ENCODE peak calls at places on chromosome 11, in nine cellular contexts. I, Y, K, J, F, U, N, W and B are unnamed samples.

GRCh38 chr11:364991-365390 is 4.3 kb upstream of the B4GALNT4 start:
- DNase-seq in U (no peak), Y (no peak), J (no peak), I (no peak), F (no peak), N (no peak), K (no peak), W (no peak), B (no peak)

GRCh38 chr11:116511684-116512083 is 261.1 kb downstream of the BUD13 start:
- DNase-seq in F (no peak), J (no peak), Y (no peak), I (no peak), N (no peak), W (no peak), U (no peak), K (no peak), B (no peak)

GRCh38 chr11:57379732-57380131 is 1.2 kb downstream of the PRG3 start:
- DNase-seq in N (no peak), F (peak), K (no peak), I (peak), J (no peak), W (no peak), Y (peak), U (no peak), B (no peak)

GRCh38 chr11:79950172-79950571 is 509.3 kb upstream of the TENM4 start:
- DNase-seq in K (no peak), U (no peak), I (no peak), N (no peak), F (no peak), J (no peak), W (no peak), Y (no peak), B (peak)

GRCh38 chr11:303359-303758 is 4.0 kb upstream of the IFITM5 start:
- DNase-seq in W (no peak), K (no peak), Y (no peak), U (no peak), N (no peak), I (no peak), F (no peak), J (no peak), B (no peak)

GRCh38 chr11:68470304-68470811 is 9.8 kb downstream of the PPP6R3 start:
- DNase-seq in J (no peak), F (no peak), I (no peak), W (no peak), N (no peak), K (no peak), Y (no peak), U (no peak), B (no peak)

GRCh38 chr11:33700425-33701271 is at the start of gene C11orf91:
- DNase-seq in K (peak), U (peak), Y (peak), I (peak), W (peak), F (peak), N (peak), J (peak), B (peak)

GRCh38 chr11:60880635-60881282 is 13.4 kb downstream of the ZP1 start:
- DNase-seq in J (no peak), W (no peak), I (no peak), U (no peak), F (no peak), K (no peak), Y (no peak), N (no peak), B (no peak)

GRCh38 chr11:48384670-48385069 is 18.4 kb upstream of the OR4C5 start:
- DNase-seq in K (no peak), N (no peak), I (no peak), W (no peak), U (no peak), J (no peak), F (no peak), Y (no peak), B (no peak)

GRCh38 chr11:114315749-114316368 is 19.7 kb downstream of the NNMT start:
- DNase-seq in N (no peak), F (no peak), Y (no peak), W (no peak), K (no peak), I (no peak), J (peak), U (no peak), B (peak)

GRCh38 chr11:32358729-32359128 is 76.6 kb downstream of the WT1 start:
- DNase-seq in F (no peak), N (no peak), Y (no peak), I (no peak), W (no peak), U (no peak), J (no peak), K (no peak), B (no peak)

GRCh38 chr11:18321622-18321990 is 334 bp downstream of the HPS5 start:
- DNase-seq in J (no peak), U (no peak), Y (no peak), K (no peak), F (no peak), W (no peak), I (no peak), N (no peak), B (no peak)
- TF ChIP-seq CTCF in J (no peak), U (no peak), Y (no peak), K (no peak), F (no peak), W (no peak), I (no peak), N (no peak), B (no peak)

GRCh38 chr11:10762913-10763421 is 11.9 kb downstream of the CTR9 start:
- DNase-seq in U (no peak), I (no peak), N (no peak), F (no peak), Y (no peak), W (no peak), K (no peak), J (no peak), B (no peak)

GRCh38 chr11:10763766-10764165 is 12.7 kb downstream of the CTR9 start:
- DNase-seq in W (no peak), Y (no peak), F (no peak), U (no peak), J (no peak), I (no peak), N (no peak), K (no peak), B (no peak)

GRCh38 chr11:10761085-10761698 is 10.1 kb downstream of the CTR9 start:
- DNase-seq in J (no peak), N (no peak), U (no peak), W (no peak), I (no peak), F (no peak), Y (no peak), K (no peak), B (no peak)

GRCh38 chr11:10762185-10762584 is 11.1 kb downstream of the CTR9 start:
- DNase-seq in N (no peak), Y (no peak), K (no peak), W (no peak), F (no peak), J (no peak), I (no peak), U (no peak), B (no peak)

GRCh38 chr11:10758959-10759358 is 7.9 kb downstream of the CTR9 start:
- DNase-seq in U (no peak), F (no peak), I (no peak), Y (no peak), W (no peak), N (no peak), K (no peak), J (no peak), B (no peak)
- TF ChIP-seq CTCF in U (no peak), F (no peak), I (no peak), Y (peak), W (peak), N (no peak), K (no peak), J (no peak), B (no peak)

DNA sequence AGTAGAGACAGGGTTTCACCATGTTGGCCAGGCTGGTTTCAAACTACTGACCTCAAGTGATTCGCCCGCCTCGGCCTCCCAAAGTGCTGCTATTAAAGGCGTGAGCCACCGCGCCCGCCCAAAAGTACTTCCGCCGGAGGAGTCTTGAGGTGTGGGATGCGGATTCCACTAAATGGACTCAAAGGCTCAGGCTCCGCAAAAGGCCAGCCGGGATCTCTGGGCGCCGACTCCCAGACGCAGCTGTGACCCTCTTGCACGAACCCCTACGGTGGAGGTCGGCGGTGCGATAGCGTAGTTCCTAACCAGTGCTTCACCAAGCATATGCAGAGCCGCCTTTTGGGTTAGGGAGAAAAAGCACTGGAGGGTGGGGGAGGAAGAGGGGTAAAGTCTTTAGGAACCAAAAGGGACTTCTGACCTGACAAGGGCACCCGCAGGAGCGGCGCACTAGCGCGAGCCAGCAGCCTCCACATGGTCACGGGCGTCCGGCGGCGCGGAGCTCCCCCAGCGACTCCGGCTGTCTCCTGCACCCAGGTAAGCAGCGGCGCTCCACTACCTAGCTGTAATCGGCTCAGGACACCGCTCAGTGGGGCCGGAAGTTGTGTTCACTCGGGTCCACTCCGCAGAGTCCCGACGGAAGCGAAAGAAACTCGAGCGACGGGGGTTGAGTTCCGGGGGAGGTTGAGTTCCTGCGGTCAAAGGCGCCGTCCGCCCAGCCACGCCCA is at the start of gene MRPL16:
- DNase-seq in I (peak), K (peak), N (peak), U (peak), Y (peak), J (peak), W (peak), F (peak), B (peak)
- TF ChIP-seq CTCF in I (peak), K (no peak), N (no peak), U (peak), Y (no peak), J (no peak), W (peak), F (no peak), B (peak)

DNA sequence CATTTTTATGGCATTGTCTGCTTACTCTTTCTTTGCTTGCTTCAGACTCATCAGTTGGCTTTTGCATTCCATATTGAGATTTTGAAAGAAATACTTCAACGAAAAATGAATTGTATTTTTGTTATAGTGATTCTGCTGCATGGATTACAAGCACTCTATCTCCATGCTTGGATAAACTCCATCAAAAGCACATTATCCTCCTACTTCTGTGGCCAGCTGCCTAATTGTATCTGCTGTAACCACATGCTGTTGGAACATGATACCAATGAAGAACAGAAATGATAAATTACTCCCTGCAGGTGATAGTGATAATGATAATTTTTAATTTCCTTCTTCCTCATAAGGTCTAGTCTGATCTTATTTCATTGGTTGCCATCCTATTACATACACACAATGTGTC is 100.8 kb downstream of the PRMT3 start:
- DNase-seq in K (no peak), U (no peak), I (no peak), N (no peak), J (no peak), Y (no peak), F (no peak), W (no peak), B (no peak)
- TF ChIP-seq CTCF in K (no peak), U (no peak), I (no peak), N (no peak), J (no peak), Y (no peak), F (no peak), W (no peak), B (no peak)

DNA sequence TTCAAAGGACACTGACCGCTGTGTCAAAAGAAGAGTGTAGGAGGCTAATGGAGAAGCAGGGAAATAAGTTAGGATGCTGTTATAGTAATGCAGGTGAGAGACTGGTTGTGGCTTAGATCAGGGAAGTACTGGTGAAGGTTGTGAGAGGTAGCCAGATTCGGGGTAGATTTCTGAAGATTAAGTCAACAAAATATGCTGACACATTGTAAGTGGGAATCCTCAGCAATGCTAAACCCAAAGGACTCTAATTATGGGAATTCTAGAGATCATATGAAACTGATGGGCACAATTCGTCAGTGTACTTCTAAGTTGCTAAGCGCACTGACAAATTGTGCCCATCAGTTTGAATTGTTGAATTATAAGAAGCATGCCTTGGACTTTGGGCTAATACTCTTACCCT is 10.0 kb downstream of the ZNF143 start:
- DNase-seq in W (no peak), Y (no peak), I (no peak), F (no peak), N (no peak), J (no peak), U (no peak), K (no peak), B (no peak)
- TF ChIP-seq CTCF in W (no peak), Y (no peak), I (no peak), F (no peak), N (no peak), J (no peak), U (no peak), K (no peak), B (no peak)

GRCh38 chr11:11152877-11153276 is 200.2 kb downstream of the CSNK2A3 start:
- DNase-seq in I (no peak), Y (no peak), K (no peak), U (no peak), N (no peak), W (no peak), F (no peak), J (no peak), B (peak)
- TF ChIP-seq CTCF in I (no peak), Y (no peak), K (no peak), U (no peak), N (no peak), W (no peak), F (no peak), J (no peak), B (no peak)

GRCh38 chr11:125433454-125434121 is 62.5 kb downstream of the FEZ1 start:
- DNase-seq in Y (peak), F (peak), J (peak), W (no peak), K (no peak), U (no peak), I (no peak), N (no peak), B (no peak)
- TF ChIP-seq CTCF in Y (peak), F (peak), J (peak), W (peak), K (peak), U (no peak), I (peak), N (peak), B (no peak)

DNA sequence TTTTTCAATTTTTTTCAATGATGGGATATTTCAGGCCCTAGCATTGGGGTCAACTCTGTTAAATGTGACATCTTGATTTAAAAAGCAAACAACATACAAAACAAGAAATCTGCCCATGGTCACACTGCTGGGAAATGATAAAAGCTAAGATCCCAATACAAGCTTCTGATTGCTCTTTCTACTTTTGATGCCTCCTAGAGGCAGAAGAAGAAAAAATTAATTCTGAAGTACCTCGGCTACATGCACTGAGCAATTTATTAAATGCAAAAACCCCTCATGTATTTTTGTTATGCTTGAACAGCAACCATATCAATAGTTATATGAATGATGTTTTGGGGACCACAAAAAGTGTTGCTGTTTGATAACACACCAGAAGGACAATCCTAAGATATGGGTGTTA is 342.1 kb upstream of the NARS2 start:
- DNase-seq in K (no peak), N (no peak), I (no peak), U (no peak), F (no peak), W (no peak), Y (peak), J (no peak), B (no peak)
- TF ChIP-seq CTCF in K (no peak), N (peak), I (no peak), U (no peak), F (peak), W (peak), Y (peak), J (peak), B (no peak)

GRCh38 chr11:123100378-123101085 is 38.6 kb upstream of the HSPA8 start:
- DNase-seq in U (no peak), F (no peak), Y (no peak), W (no peak), I (no peak), J (peak), N (no peak), K (no peak), B (no peak)
- TF ChIP-seq CTCF in U (no peak), F (no peak), Y (no peak), W (no peak), I (no peak), J (no peak), N (no peak), K (no peak), B (no peak)